ENCODE peak calls at places on chromosomes 11 and 22, in six cellular contexts. One of them, this sample, is unnamed. For H3K9me3, the result is how much of the 10 kb centered on the place peaks cover.

GRCh38 chr11:1921576-1922141 is 2.2 kb downstream of the TNNT3 start:
- DNase-seq in breast epithelium: no peak
- DNase-seq in thoracic aorta: no peak
- DNase-seq in trophoblast cell: no peak
- DNase-seq in A549: no peak
- DNase-seq in adipocyte: peak
- DNase-seq in this sample: peak

GRCh38 chr22:19892925-19893324 is 38.3 kb upstream of the GNB1L start:
- DNase-seq in adipocyte: no peak
- DNase-seq in thoracic aorta: no peak
- DNase-seq in breast epithelium: no peak
- DNase-seq in trophoblast cell: peak
- DNase-seq in A549: no peak
- DNase-seq in this sample: no peak

GRCh38 chr11:1864831-1865665 is 12.2 kb downstream of the LSP1 start:
- DNase-seq in breast epithelium: no peak
- DNase-seq in thoracic aorta: no peak
- DNase-seq in adipocyte: no peak
- DNase-seq in trophoblast cell: no peak
- DNase-seq in A549: no peak
- DNase-seq in this sample: no peak

GRCh38 chr22:29840498-29840897 is 2.4 kb upstream of the ASCC2 start:
- DNase-seq in A549: no peak
- DNase-seq in thoracic aorta: no peak
- DNase-seq in adipocyte: no peak
- DNase-seq in trophoblast cell: peak
- DNase-seq in breast epithelium: no peak
- DNase-seq in this sample: no peak

GRCh38 chr11:123238297-123238696 is 43.2 kb upstream of the CLMP start:
- DNase-seq in breast epithelium: no peak
- DNase-seq in adipocyte: peak
- DNase-seq in trophoblast cell: no peak
- DNase-seq in A549: no peak
- DNase-seq in thoracic aorta: no peak
- DNase-seq in this sample: peak

GRCh38 chr22:22698263-22698750 is 53.9 kb downstream of the GGTLC2 start:
- DNase-seq in thoracic aorta: no peak
- DNase-seq in breast epithelium: no peak
- DNase-seq in trophoblast cell: no peak
- DNase-seq in adipocyte: no peak
- DNase-seq in A549: no peak
- DNase-seq in this sample: no peak

GRCh38 chr11:114343020-114343419 is 46.8 kb downstream of the NNMT start:
- DNase-seq in breast epithelium: no peak
- DNase-seq in trophoblast cell: no peak
- DNase-seq in thoracic aorta: no peak
- DNase-seq in adipocyte: no peak
- DNase-seq in A549: no peak
- DNase-seq in this sample: no peak

GRCh38 chr22:42192547-42192946 is 61.9 kb upstream of the CYP2D6 start:
- DNase-seq in breast epithelium: no peak
- DNase-seq in trophoblast cell: no peak
- DNase-seq in A549: no peak
- DNase-seq in thoracic aorta: no peak
- DNase-seq in adipocyte: no peak
- DNase-seq in this sample: no peak

GRCh38 chr11:45097721-45098493 is 48.5 kb upstream of the PRDM11 start:
- DNase-seq in adipocyte: peak
- DNase-seq in A549: no peak
- DNase-seq in thoracic aorta: peak
- DNase-seq in trophoblast cell: no peak
- DNase-seq in breast epithelium: peak
- DNase-seq in this sample: peak

GRCh38 chr22:43883012-43883661 is 8.7 kb downstream of the PNPLA5 start:
- DNase-seq in adipocyte: peak
- DNase-seq in breast epithelium: peak
- DNase-seq in A549: peak
- DNase-seq in trophoblast cell: peak
- DNase-seq in thoracic aorta: no peak
- DNase-seq in this sample: peak

GRCh38 chr11:1749787-1750351 is 526 bp downstream of the IFITM10 start:
- DNase-seq in breast epithelium: no peak
- DNase-seq in thoracic aorta: peak
- DNase-seq in A549: peak
- DNase-seq in adipocyte: peak
- DNase-seq in trophoblast cell: no peak
- DNase-seq in this sample: no peak

GRCh38 chr11:32312865-32313403 is 122.4 kb downstream of the WT1 start:
- DNase-seq in adipocyte: peak
- DNase-seq in A549: peak
- DNase-seq in thoracic aorta: no peak
- DNase-seq in breast epithelium: no peak
- DNase-seq in trophoblast cell: peak
- DNase-seq in this sample: no peak

GRCh38 chr11:31419669-31420068 is 50.0 kb downstream of the DNAJC24 start:
- DNase-seq in adipocyte: peak
- DNase-seq in trophoblast cell: no peak
- DNase-seq in thoracic aorta: no peak
- DNase-seq in A549: no peak
- DNase-seq in breast epithelium: no peak
- DNase-seq in this sample: no peak

GRCh38 chr22:22925795-22926358 is 38.3 kb downstream of the IGLL5 start:
- DNase-seq in adipocyte: no peak
- DNase-seq in thoracic aorta: no peak
- DNase-seq in A549: no peak
- DNase-seq in breast epithelium: no peak
- DNase-seq in trophoblast cell: no peak
- DNase-seq in this sample: no peak

GRCh38 chr11:1943576-1943975 is 3.6 kb upstream of the MRPL23 start:
- DNase-seq in A549: no peak
- DNase-seq in breast epithelium: no peak
- DNase-seq in trophoblast cell: no peak
- DNase-seq in adipocyte: no peak
- DNase-seq in thoracic aorta: no peak
- DNase-seq in this sample: no peak

GRCh38 chr11:119169272-119169719 is 771 bp downstream of the NLRX1 start:
- DNase-seq in thoracic aorta: no peak
- DNase-seq in breast epithelium: peak
- DNase-seq in adipocyte: peak
- DNase-seq in A549: peak
- DNase-seq in trophoblast cell: peak
- DNase-seq in this sample: no peak

GRCh38 chr22:20807315-20807752 is 33.4 kb downstream of the SERPIND1 start:
- DNase-seq in adipocyte: peak
- DNase-seq in trophoblast cell: peak
- DNase-seq in thoracic aorta: no peak
- DNase-seq in A549: peak
- DNase-seq in breast epithelium: no peak
- DNase-seq in this sample: no peak

GRCh38 chr11:94774345-94774744 is 6.2 kb downstream of the AMOTL1 start:
- DNase-seq in adipocyte: no peak
- DNase-seq in trophoblast cell: no peak
- DNase-seq in thoracic aorta: no peak
- DNase-seq in breast epithelium: no peak
- DNase-seq in A549: no peak
- DNase-seq in this sample: no peak

GRCh38 chr11:122690292-122690691 is 34.8 kb downstream of the UBASH3B start:
- DNase-seq in A549: no peak
- DNase-seq in trophoblast cell: no peak
- DNase-seq in adipocyte: no peak
- DNase-seq in thoracic aorta: no peak
- DNase-seq in breast epithelium: no peak
- DNase-seq in this sample: no peak

GRCh38 chr11:3357994-3358676 is 20.8 kb downstream of the ZNF195 start:
- DNase-seq in trophoblast cell: no peak
- DNase-seq in thoracic aorta: no peak
- DNase-seq in A549: no peak
- DNase-seq in adipocyte: no peak
- DNase-seq in breast epithelium: no peak
- DNase-seq in this sample: no peak
- H3K9me3 ChIP-seq in trophoblast cell: under half
- H3K9me3 ChIP-seq in thoracic aorta: half or more
- H3K9me3 ChIP-seq in A549: half or more
- H3K9me3 ChIP-seq in adipocyte: half or more
- H3K9me3 ChIP-seq in breast epithelium: under half
- H3K9me3 ChIP-seq in this sample: under half

DNA sequence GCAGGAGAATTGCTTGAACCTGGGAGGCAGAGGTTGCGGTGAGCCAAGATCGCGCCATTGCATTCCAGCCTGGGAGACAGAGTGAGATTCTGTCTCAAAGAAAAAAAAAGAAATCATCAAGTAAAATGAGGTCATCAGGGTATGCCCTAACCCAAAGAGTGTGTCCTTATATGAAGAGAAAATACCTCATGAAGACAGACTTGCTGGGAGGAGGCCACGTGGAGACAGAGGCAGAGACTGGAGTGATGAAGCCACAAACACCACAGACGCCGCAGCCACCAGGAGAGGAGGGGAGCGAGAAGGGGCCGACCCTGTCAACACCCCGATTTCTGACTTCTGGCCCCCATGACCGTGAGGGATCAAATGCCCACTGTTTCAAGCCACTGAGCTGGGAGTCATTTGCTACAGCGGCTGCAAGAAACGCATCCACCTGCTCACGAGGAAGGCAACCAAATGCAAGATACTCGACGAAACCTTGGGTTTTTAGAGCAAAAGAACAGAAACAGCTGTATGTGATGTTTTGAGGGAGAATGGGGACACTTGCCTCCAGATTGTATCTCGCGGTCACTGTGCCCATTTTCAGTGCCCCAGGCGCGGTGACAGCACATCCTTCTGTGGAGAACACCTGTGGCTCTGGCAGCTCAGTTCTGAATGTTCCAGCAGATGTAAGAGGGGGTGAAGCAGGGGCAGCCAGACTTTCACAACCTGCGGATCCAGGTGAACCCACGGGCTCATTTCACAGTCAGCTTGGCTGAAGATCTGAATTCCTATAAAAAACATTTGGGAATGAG is 1317.2 kb downstream of the TBC1D22A start:
- DNase-seq in breast epithelium: no peak
- DNase-seq in trophoblast cell: no peak
- DNase-seq in adipocyte: no peak
- DNase-seq in A549: no peak
- DNase-seq in thoracic aorta: no peak
- DNase-seq in this sample: no peak
- H3K9me3 ChIP-seq in breast epithelium: under half
- H3K9me3 ChIP-seq in trophoblast cell: under half
- H3K9me3 ChIP-seq in adipocyte: under half
- H3K9me3 ChIP-seq in A549: under half
- H3K9me3 ChIP-seq in thoracic aorta: under half
- H3K9me3 ChIP-seq in this sample: under half

GRCh38 chr11:78386551-78386950 is 31.1 kb downstream of the GAB2 start:
- DNase-seq in trophoblast cell: no peak
- DNase-seq in adipocyte: no peak
- DNase-seq in A549: no peak
- DNase-seq in thoracic aorta: no peak
- DNase-seq in breast epithelium: no peak
- DNase-seq in this sample: no peak

GRCh38 chr11:78392854-78393253 is 24.8 kb downstream of the GAB2 start:
- DNase-seq in thoracic aorta: no peak
- DNase-seq in A549: no peak
- DNase-seq in trophoblast cell: no peak
- DNase-seq in adipocyte: no peak
- DNase-seq in breast epithelium: no peak
- DNase-seq in this sample: no peak

GRCh38 chr11:78391424-78391823 is 26.2 kb downstream of the GAB2 start:
- DNase-seq in thoracic aorta: no peak
- DNase-seq in trophoblast cell: peak
- DNase-seq in A549: no peak
- DNase-seq in breast epithelium: no peak
- DNase-seq in adipocyte: no peak
- DNase-seq in this sample: no peak

GRCh38 chr11:78395597-78395996 is 22.0 kb downstream of the GAB2 start:
- DNase-seq in breast epithelium: no peak
- DNase-seq in trophoblast cell: no peak
- DNase-seq in thoracic aorta: no peak
- DNase-seq in adipocyte: no peak
- DNase-seq in A549: no peak
- DNase-seq in this sample: no peak

DNA sequence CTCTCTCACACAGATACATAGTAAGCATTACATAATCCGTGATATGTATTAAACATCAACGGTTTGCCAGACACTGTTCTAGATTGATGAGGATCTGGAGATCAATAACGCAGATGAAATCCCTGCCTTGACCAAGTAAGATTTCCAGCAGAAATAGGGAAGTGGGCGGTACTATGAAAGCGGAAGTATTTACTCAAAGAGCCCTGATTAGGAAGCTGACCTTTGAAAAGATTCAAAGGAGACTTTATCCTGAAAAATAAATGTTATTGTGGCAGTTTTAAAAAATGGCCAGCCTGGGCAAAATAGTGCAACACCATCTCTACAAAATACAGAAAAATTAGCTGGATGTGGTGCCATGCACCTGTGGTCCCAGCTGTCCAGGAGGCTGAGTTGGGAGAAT is 26.8 kb downstream of the GAB2 start:
- DNase-seq in breast epithelium: no peak
- DNase-seq in A549: no peak
- DNase-seq in trophoblast cell: no peak
- DNase-seq in thoracic aorta: no peak
- DNase-seq in adipocyte: no peak
- DNase-seq in this sample: no peak
- H3K9me3 ChIP-seq in breast epithelium: under half
- H3K9me3 ChIP-seq in A549: under half
- H3K9me3 ChIP-seq in trophoblast cell: under half
- H3K9me3 ChIP-seq in thoracic aorta: under half
- H3K9me3 ChIP-seq in adipocyte: under half
- H3K9me3 ChIP-seq in this sample: under half

GRCh38 chr22:47610766-47611165 is 848.3 kb downstream of the TBC1D22A start:
- DNase-seq in breast epithelium: no peak
- DNase-seq in adipocyte: no peak
- DNase-seq in thoracic aorta: no peak
- DNase-seq in trophoblast cell: no peak
- DNase-seq in A549: no peak
- DNase-seq in this sample: no peak

GRCh38 chr22:47608421-47608820 is 846.0 kb downstream of the TBC1D22A start:
- DNase-seq in thoracic aorta: no peak
- DNase-seq in trophoblast cell: no peak
- DNase-seq in breast epithelium: no peak
- DNase-seq in adipocyte: no peak
- DNase-seq in A549: no peak
- DNase-seq in this sample: no peak

GRCh38 chr22:47607486-47607885 is 845.0 kb downstream of the TBC1D22A start:
- DNase-seq in trophoblast cell: no peak
- DNase-seq in adipocyte: no peak
- DNase-seq in A549: no peak
- DNase-seq in breast epithelium: no peak
- DNase-seq in thoracic aorta: no peak
- DNase-seq in this sample: no peak

GRCh38 chr22:47610281-47610680 is 847.8 kb downstream of the TBC1D22A start:
- DNase-seq in adipocyte: no peak
- DNase-seq in thoracic aorta: no peak
- DNase-seq in A549: no peak
- DNase-seq in trophoblast cell: no peak
- DNase-seq in breast epithelium: no peak
- DNase-seq in this sample: no peak

DNA sequence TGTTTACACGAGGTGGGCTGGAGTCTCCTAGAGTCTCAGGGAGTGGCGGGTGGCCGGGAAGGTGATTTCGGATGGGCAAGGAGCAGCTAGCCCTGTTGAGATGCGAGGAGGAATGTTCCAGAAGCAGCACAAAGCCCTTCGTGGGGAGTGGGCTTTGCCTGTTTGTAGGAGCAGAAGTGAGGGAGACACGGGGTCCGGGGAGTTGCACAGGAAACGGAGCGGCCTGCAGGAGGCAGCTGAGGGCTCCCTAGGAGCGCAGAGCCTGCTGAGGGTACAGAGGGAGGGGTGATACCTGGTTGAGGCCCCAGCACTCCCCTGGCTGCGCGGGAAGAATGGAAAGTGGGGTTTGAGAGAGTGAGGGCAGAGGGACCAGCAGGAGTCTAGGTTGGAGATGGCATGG is 847.2 kb downstream of the TBC1D22A start:
- DNase-seq in trophoblast cell: no peak
- DNase-seq in thoracic aorta: no peak
- DNase-seq in adipocyte: no peak
- DNase-seq in breast epithelium: no peak
- DNase-seq in A549: no peak
- DNase-seq in this sample: no peak
- H3K9me3 ChIP-seq in trophoblast cell: under half
- H3K9me3 ChIP-seq in thoracic aorta: under half
- H3K9me3 ChIP-seq in adipocyte: under half
- H3K9me3 ChIP-seq in breast epithelium: under half
- H3K9me3 ChIP-seq in A549: under half
- H3K9me3 ChIP-seq in this sample: under half